ENCODE peak calls at places on chromosomes 12 and 14, in six cellular contexts. S, P, A, H, G and O are unnamed samples.
A peak's percentile ranks its signal among the peaks of the same experiment; 100 is the strongest.

GRCh38 chr14:104130974-104131651 is 7.3 kb upstream of the KIF26A start:
- DNase-seq in P (peak; percentile 26), G (peak; percentile 34), S (peak; percentile 73), A (no peak), H (peak; percentile 82), O (peak; percentile 49)

GRCh38 chr12:108827941-108828340 is 29.4 kb downstream of the SSH1 start:
- DNase-seq in A (no peak), P (no peak), H (no peak), S (no peak), G (no peak), O (no peak)

GRCh38 chr12:52126050-52126604 is 46.6 kb downstream of the SMIM41 start:
- DNase-seq in H (no peak), A (no peak), G (no peak), P (no peak), S (peak; percentile 81), O (no peak)

GRCh38 chr12:1496162-1496925 is 98.0 kb downstream of the FBXL14 start:
- DNase-seq in S (no peak), G (no peak), A (no peak), H (peak; percentile 52), P (no peak), O (no peak)

GRCh38 chr12:851343-851742 is 98.2 kb downstream of the RAD52 start:
- DNase-seq in S (no peak), H (no peak), A (no peak), G (no peak), P (no peak), O (no peak)

GRCh38 chr14:43587183-43587582 is 919.9 kb downstream of the FSCB start:
- DNase-seq in H (no peak), P (no peak), G (no peak), S (no peak), A (no peak), O (no peak)

GRCh38 chr12:94677778-94678177 is 27.4 kb upstream of the TMCC3 start:
- DNase-seq in S (no peak), P (no peak), A (no peak), H (peak; percentile 27), G (no peak), O (no peak)

GRCh38 chr12:123939716-123940626 is 32.7 kb downstream of the CCDC92 start:
- DNase-seq in P (no peak), G (no peak), S (no peak), A (no peak), H (no peak), O (no peak)

GRCh38 chr12:25377475-25378179 is 126.9 kb upstream of the KRAS start:
- DNase-seq in H (no peak), P (peak; percentile 14), A (peak; percentile 54), G (no peak), S (no peak), O (no peak)

GRCh38 chr12:88413561-88414095 is 166.6 kb downstream of the KITLG start:
- DNase-seq in P (no peak), H (no peak), G (no peak), A (no peak), S (no peak), O (no peak)

GRCh38 chr14:34466691-34467090 is 4.7 kb upstream of the SPTSSA start:
- DNase-seq in H (no peak), A (no peak), S (no peak), P (no peak), G (no peak), O (no peak)

GRCh38 chr12:62308201-62308600 is 48.0 kb downstream of the USP15 start:
- DNase-seq in P (no peak), S (no peak), G (no peak), H (no peak), A (no peak), O (no peak)

GRCh38 chr12:94426049-94426448 is 33.6 kb downstream of the CEP83 start:
- DNase-seq in H (no peak), S (no peak), A (no peak), G (no peak), P (no peak), O (no peak)